ENCODE peak calls at places on chromosomes 3 and 15, in nine cellular contexts. One of them, this sample, is unnamed.

GRCh38 chr3:84600703-84601225 is 358.0 kb upstream of the CADM2 start:
- DNase-seq in activated naive CD8-positive, alpha-beta T cell treated with anti-CD3 and anti-CD28 coated beads, Interleukin-2, amount 10 ng/mL, durations not matched to agents 7 days and 5 days: no peak
- DNase-seq in NCI-H1105: no peak
- DNase-seq in NCI-H1092: no peak
- DNase-seq in fibroblast of mammary gland: no peak
- DNase-seq in Panc1: peak
- DNase-seq in NCI-H510A: no peak
- DNase-seq in activated CD8-positive, alpha-beta memory T cell treated with anti-CD3 and anti-CD28 coated beads, Interleukin-2, amount 50 U/mL, for 4 hours: no peak
- DNase-seq in NCI-H2029 treated with DMSO at 0.1 percent for 48 hours: no peak
- DNase-seq in this sample: no peak

GRCh38 chr15:96316953-96317629 is 13.4 kb upstream of the NR2F2 start:
- DNase-seq in activated naive CD8-positive, alpha-beta T cell treated with anti-CD3 and anti-CD28 coated beads, Interleukin-2, amount 10 ng/mL, durations not matched to agents 7 days and 5 days: no peak
- DNase-seq in NCI-H1092: no peak
- DNase-seq in NCI-H2029 treated with DMSO at 0.1 percent for 48 hours: no peak
- DNase-seq in NCI-H1105: no peak
- DNase-seq in fibroblast of mammary gland: no peak
- DNase-seq in activated CD8-positive, alpha-beta memory T cell treated with anti-CD3 and anti-CD28 coated beads, Interleukin-2, amount 50 U/mL, for 4 hours: no peak
- DNase-seq in Panc1: no peak
- DNase-seq in NCI-H510A: no peak
- DNase-seq in this sample: no peak

GRCh38 chr3:17820704-17821103 is 78.3 kb upstream of the TBC1D5 start:
- DNase-seq in Panc1: no peak
- DNase-seq in NCI-H1105: no peak
- DNase-seq in NCI-H2029 treated with DMSO at 0.1 percent for 48 hours: no peak
- DNase-seq in activated naive CD8-positive, alpha-beta T cell treated with anti-CD3 and anti-CD28 coated beads, Interleukin-2, amount 10 ng/mL, durations not matched to agents 7 days and 5 days: no peak
- DNase-seq in fibroblast of mammary gland: no peak
- DNase-seq in activated CD8-positive, alpha-beta memory T cell treated with anti-CD3 and anti-CD28 coated beads, Interleukin-2, amount 50 U/mL, for 4 hours: no peak
- DNase-seq in NCI-H1092: no peak
- DNase-seq in NCI-H510A: no peak
- DNase-seq in this sample: no peak

GRCh38 chr3:146536681-146537080 is 7.7 kb downstream of the PLSCR1 start:
- DNase-seq in activated CD8-positive, alpha-beta memory T cell treated with anti-CD3 and anti-CD28 coated beads, Interleukin-2, amount 50 U/mL, for 4 hours: no peak
- DNase-seq in NCI-H2029 treated with DMSO at 0.1 percent for 48 hours: no peak
- DNase-seq in NCI-H1105: no peak
- DNase-seq in NCI-H1092: no peak
- DNase-seq in NCI-H510A: no peak
- DNase-seq in fibroblast of mammary gland: no peak
- DNase-seq in Panc1: no peak
- DNase-seq in activated naive CD8-positive, alpha-beta T cell treated with anti-CD3 and anti-CD28 coated beads, Interleukin-2, amount 10 ng/mL, durations not matched to agents 7 days and 5 days: no peak
- DNase-seq in this sample: no peak

GRCh38 chr3:139534992-139535879 is 4.3 kb downstream of the RBP1 start:
- DNase-seq in NCI-H1105: no peak
- DNase-seq in activated CD8-positive, alpha-beta memory T cell treated with anti-CD3 and anti-CD28 coated beads, Interleukin-2, amount 50 U/mL, for 4 hours: no peak
- DNase-seq in NCI-H2029 treated with DMSO at 0.1 percent for 48 hours: no peak
- DNase-seq in NCI-H1092: peak
- DNase-seq in Panc1: no peak
- DNase-seq in NCI-H510A: no peak
- DNase-seq in fibroblast of mammary gland: peak
- DNase-seq in activated naive CD8-positive, alpha-beta T cell treated with anti-CD3 and anti-CD28 coated beads, Interleukin-2, amount 10 ng/mL, durations not matched to agents 7 days and 5 days: no peak
- DNase-seq in this sample: peak

GRCh38 chr3:9198805-9199386 is 50.5 kb downstream of the SRGAP3 start:
- DNase-seq in fibroblast of mammary gland: no peak
- DNase-seq in activated CD8-positive, alpha-beta memory T cell treated with anti-CD3 and anti-CD28 coated beads, Interleukin-2, amount 50 U/mL, for 4 hours: no peak
- DNase-seq in NCI-H510A: no peak
- DNase-seq in NCI-H1092: no peak
- DNase-seq in NCI-H1105: no peak
- DNase-seq in NCI-H2029 treated with DMSO at 0.1 percent for 48 hours: no peak
- DNase-seq in Panc1: no peak
- DNase-seq in activated naive CD8-positive, alpha-beta T cell treated with anti-CD3 and anti-CD28 coated beads, Interleukin-2, amount 10 ng/mL, durations not matched to agents 7 days and 5 days: no peak
- DNase-seq in this sample: no peak

GRCh38 chr15:41438206-41438605 is 21.3 kb downstream of the RTF1 start:
- DNase-seq in NCI-H2029 treated with DMSO at 0.1 percent for 48 hours: no peak
- DNase-seq in Panc1: no peak
- DNase-seq in activated naive CD8-positive, alpha-beta T cell treated with anti-CD3 and anti-CD28 coated beads, Interleukin-2, amount 10 ng/mL, durations not matched to agents 7 days and 5 days: no peak
- DNase-seq in NCI-H510A: no peak
- DNase-seq in NCI-H1092: no peak
- DNase-seq in activated CD8-positive, alpha-beta memory T cell treated with anti-CD3 and anti-CD28 coated beads, Interleukin-2, amount 50 U/mL, for 4 hours: no peak
- DNase-seq in NCI-H1105: no peak
- DNase-seq in fibroblast of mammary gland: no peak
- DNase-seq in this sample: no peak

GRCh38 chr3:107377151-107377550 is at the start of gene CCDC54:
- DNase-seq in NCI-H1105: no peak
- DNase-seq in activated CD8-positive, alpha-beta memory T cell treated with anti-CD3 and anti-CD28 coated beads, Interleukin-2, amount 50 U/mL, for 4 hours: no peak
- DNase-seq in NCI-H1092: no peak
- DNase-seq in fibroblast of mammary gland: peak
- DNase-seq in NCI-H2029 treated with DMSO at 0.1 percent for 48 hours: no peak
- DNase-seq in activated naive CD8-positive, alpha-beta T cell treated with anti-CD3 and anti-CD28 coated beads, Interleukin-2, amount 10 ng/mL, durations not matched to agents 7 days and 5 days: no peak
- DNase-seq in NCI-H510A: no peak
- DNase-seq in Panc1: no peak
- DNase-seq in this sample: no peak

GRCh38 chr15:62896969-62897486 is 145.5 kb upstream of the TPM1 start:
- DNase-seq in activated CD8-positive, alpha-beta memory T cell treated with anti-CD3 and anti-CD28 coated beads, Interleukin-2, amount 50 U/mL, for 4 hours: no peak
- DNase-seq in NCI-H1092: no peak
- DNase-seq in Panc1: peak
- DNase-seq in NCI-H2029 treated with DMSO at 0.1 percent for 48 hours: no peak
- DNase-seq in NCI-H1105: no peak
- DNase-seq in fibroblast of mammary gland: peak
- DNase-seq in NCI-H510A: no peak
- DNase-seq in activated naive CD8-positive, alpha-beta T cell treated with anti-CD3 and anti-CD28 coated beads, Interleukin-2, amount 10 ng/mL, durations not matched to agents 7 days and 5 days: no peak
- DNase-seq in this sample: peak